ENCODE peak calls at places on chromosomes 3 and 15, in seven cellular contexts. One of them, this sample, is unnamed.

GRCh38 chr3:193977622-193978021 is 158.3 kb upstream of the HES1 start:
- DNase-seq in GM12865: no peak
- DNase-seq in stomach: no peak
- DNase-seq in foreskin keratinocyte: peak
- DNase-seq in T-helper 2 cell: no peak
- DNase-seq in activated gamma-delta T cell treated with Interleukin-2 at 50 U/mL for 16 hours: no peak
- DNase-seq in Caki2: no peak
- DNase-seq in this sample: no peak

GRCh38 chr3:197186887-197187588 is 111.4 kb downstream of the DLG1 start:
- DNase-seq in GM12865: peak
- DNase-seq in stomach: no peak
- DNase-seq in foreskin keratinocyte: peak
- DNase-seq in T-helper 2 cell: peak
- DNase-seq in activated gamma-delta T cell treated with Interleukin-2 at 50 U/mL for 16 hours: peak
- DNase-seq in Caki2: peak
- DNase-seq in this sample: peak

GRCh38 chr3:12658593-12659058 is 5.3 kb downstream of the RAF1 start:
- DNase-seq in GM12865: no peak
- DNase-seq in stomach: no peak
- DNase-seq in foreskin keratinocyte: peak
- DNase-seq in T-helper 2 cell: no peak
- DNase-seq in activated gamma-delta T cell treated with Interleukin-2 at 50 U/mL for 16 hours: no peak
- DNase-seq in Caki2: no peak
- DNase-seq in this sample: peak

GRCh38 chr15:59548501-59549230 is 62.9 kb upstream of the GCNT3 start:
- DNase-seq in GM12865: no peak
- DNase-seq in stomach: no peak
- DNase-seq in foreskin keratinocyte: no peak
- DNase-seq in T-helper 2 cell: no peak
- DNase-seq in activated gamma-delta T cell treated with Interleukin-2 at 50 U/mL for 16 hours: no peak
- DNase-seq in Caki2: no peak
- DNase-seq in this sample: no peak

GRCh38 chr3:72538070-72538745 is 310.0 kb downstream of the SHQ1 start:
- DNase-seq in GM12865: peak
- DNase-seq in stomach: no peak
- DNase-seq in foreskin keratinocyte: peak
- DNase-seq in T-helper 2 cell: no peak
- DNase-seq in activated gamma-delta T cell treated with Interleukin-2 at 50 U/mL for 16 hours: no peak
- DNase-seq in Caki2: no peak
- DNase-seq in this sample: no peak

GRCh38 chr3:81339040-81339845 is 422.2 kb downstream of the GBE1 start:
- DNase-seq in GM12865: peak
- DNase-seq in stomach: no peak
- DNase-seq in foreskin keratinocyte: peak
- DNase-seq in T-helper 2 cell: no peak
- DNase-seq in activated gamma-delta T cell treated with Interleukin-2 at 50 U/mL for 16 hours: no peak
- DNase-seq in Caki2: peak
- DNase-seq in this sample: peak

GRCh38 chr15:74817370-74817737 is 4.7 kb downstream of the LMAN1L start:
- DNase-seq in GM12865: peak
- DNase-seq in stomach: no peak
- DNase-seq in foreskin keratinocyte: peak
- DNase-seq in T-helper 2 cell: no peak
- DNase-seq in activated gamma-delta T cell treated with Interleukin-2 at 50 U/mL for 16 hours: no peak
- DNase-seq in Caki2: no peak
- DNase-seq in this sample: peak

GRCh38 chr3:171994646-171995441 is 44.5 kb upstream of the FNDC3B start:
- DNase-seq in GM12865: no peak
- DNase-seq in stomach: no peak
- DNase-seq in foreskin keratinocyte: peak
- DNase-seq in T-helper 2 cell: no peak
- DNase-seq in activated gamma-delta T cell treated with Interleukin-2 at 50 U/mL for 16 hours: no peak
- DNase-seq in Caki2: no peak
- DNase-seq in this sample: peak

GRCh38 chr3:49406571-49407565 is 4.9 kb downstream of the RHOA start:
- DNase-seq in GM12865: no peak
- DNase-seq in stomach: no peak
- DNase-seq in foreskin keratinocyte: no peak
- DNase-seq in T-helper 2 cell: no peak
- DNase-seq in activated gamma-delta T cell treated with Interleukin-2 at 50 U/mL for 16 hours: no peak
- DNase-seq in Caki2: no peak
- DNase-seq in this sample: no peak

GRCh38 chr3:14725564-14726420 is 50.9 kb downstream of the C3orf20 start:
- DNase-seq in GM12865: no peak
- DNase-seq in stomach: peak
- DNase-seq in foreskin keratinocyte: no peak
- DNase-seq in T-helper 2 cell: no peak
- DNase-seq in activated gamma-delta T cell treated with Interleukin-2 at 50 U/mL for 16 hours: no peak
- DNase-seq in Caki2: no peak
- DNase-seq in this sample: no peak

GRCh38 chr3:51948016-51948580 is 5.9 kb downstream of the PARP3 start:
- DNase-seq in GM12865: no peak
- DNase-seq in stomach: no peak
- DNase-seq in foreskin keratinocyte: no peak
- DNase-seq in T-helper 2 cell: no peak
- DNase-seq in activated gamma-delta T cell treated with Interleukin-2 at 50 U/mL for 16 hours: no peak
- DNase-seq in Caki2: no peak
- DNase-seq in this sample: no peak

GRCh38 chr3:159380891-159381290 is 579.0 kb downstream of the MFSD1 start:
- DNase-seq in GM12865: no peak
- DNase-seq in stomach: no peak
- DNase-seq in foreskin keratinocyte: no peak
- DNase-seq in T-helper 2 cell: no peak
- DNase-seq in activated gamma-delta T cell treated with Interleukin-2 at 50 U/mL for 16 hours: no peak
- DNase-seq in Caki2: no peak
- DNase-seq in this sample: no peak

GRCh38 chr3:30551266-30551665 is 55.1 kb upstream of the TGFBR2 start:
- DNase-seq in GM12865: no peak
- DNase-seq in stomach: no peak
- DNase-seq in foreskin keratinocyte: no peak
- DNase-seq in T-helper 2 cell: no peak
- DNase-seq in activated gamma-delta T cell treated with Interleukin-2 at 50 U/mL for 16 hours: no peak
- DNase-seq in Caki2: no peak
- DNase-seq in this sample: no peak

GRCh38 chr3:42979044-42979962 is at the start of gene GASK1A:
- DNase-seq in GM12865: no peak
- DNase-seq in stomach: peak
- DNase-seq in foreskin keratinocyte: peak
- DNase-seq in T-helper 2 cell: no peak
- DNase-seq in activated gamma-delta T cell treated with Interleukin-2 at 50 U/mL for 16 hours: no peak
- DNase-seq in Caki2: peak
- DNase-seq in this sample: peak

GRCh38 chr3:123799544-123800351 is 84.4 kb downstream of the MYLK start:
- DNase-seq in GM12865: no peak
- DNase-seq in stomach: no peak
- DNase-seq in foreskin keratinocyte: peak
- DNase-seq in T-helper 2 cell: no peak
- DNase-seq in activated gamma-delta T cell treated with Interleukin-2 at 50 U/mL for 16 hours: no peak
- DNase-seq in Caki2: peak
- DNase-seq in this sample: no peak

GRCh38 chr3:42753757-42754156 is 19.3 kb downstream of the CCDC13 start:
- DNase-seq in GM12865: no peak
- DNase-seq in stomach: no peak
- DNase-seq in foreskin keratinocyte: no peak
- DNase-seq in T-helper 2 cell: no peak
- DNase-seq in activated gamma-delta T cell treated with Interleukin-2 at 50 U/mL for 16 hours: no peak
- DNase-seq in Caki2: no peak
- DNase-seq in this sample: no peak

GRCh38 chr3:70820397-70820796 is 508.0 kb upstream of the MDFIC2 start:
- DNase-seq in GM12865: no peak
- DNase-seq in stomach: no peak
- DNase-seq in foreskin keratinocyte: no peak
- DNase-seq in T-helper 2 cell: no peak
- DNase-seq in activated gamma-delta T cell treated with Interleukin-2 at 50 U/mL for 16 hours: no peak
- DNase-seq in Caki2: no peak
- DNase-seq in this sample: no peak

This sample was measured in PC-3.